ENCODE peak calls at places on chromosomes 16 and 17, in six cellular contexts. P is smooth muscle cell of the brain vasculature, S is fibroblast of the aortic adventitia, F is tibial nerve, Z is WTC11, B is AG10803. U is an unnamed sample.

GRCh38 chr17:39144414-39144813 is 7.0 kb downstream of the PLXDC1 start:
- DNase-seq in P (no peak), S (peak; percentile 95), F (peak; percentile 97), Z (no peak), B (peak; percentile 96), U (peak; percentile 83)

GRCh38 chr16:85683363-85683762 is 5.4 kb downstream of the GINS2 start:
- DNase-seq in P (no peak), S (no peak), F (no peak), Z (no peak), B (no peak), U (no peak)

GRCh38 chr16:89864421-89864820 is 9.0 kb upstream of the TCF25 start:
- DNase-seq in P (no peak), S (peak; percentile 7), F (no peak), Z (no peak), B (peak; percentile 12), U (no peak)

GRCh38 chr17:36935681-36936454 is 1.4 kb upstream of the LHX1 start:
- DNase-seq in P (no peak), S (no peak), F (no peak), Z (peak; percentile 74), B (no peak), U (no peak)

GRCh38 chr16:68234188-68235104 is 1.5 kb downstream of the ESRP2 start:
- DNase-seq in P (no peak), S (no peak), F (no peak), Z (peak; percentile 71), B (no peak), U (no peak)

GRCh38 chr16:47392114-47392513 is 68.7 kb downstream of the ITFG1 start:
- DNase-seq in P (peak; percentile 51), S (no peak), F (no peak), Z (no peak), B (no peak), U (no peak)

GRCh38 chr17:60391419-60392041 is 403 bp downstream of the USP32 start:
- DNase-seq in P (no peak), S (no peak), F (peak; percentile 39), Z (peak; percentile 65), B (peak; percentile 9), U (no peak)

GRCh38 chr16:50152807-50153647 is at the start of gene TENT4B:
- DNase-seq in P (peak; percentile 61), S (peak; percentile 79), F (peak; percentile 72), Z (peak; percentile 77), B (peak; percentile 82), U (peak; percentile 75)

GRCh38 chr16:66224636-66225035 is 141.9 kb upstream of the CDH5 start:
- DNase-seq in P (no peak), S (no peak), F (no peak), Z (no peak), B (no peak), U (no peak)

GRCh38 chr16:10121496-10121895 is 60.7 kb downstream of the GRIN2A start:
- DNase-seq in P (no peak), S (peak; percentile 78), F (no peak), Z (no peak), B (peak; percentile 72), U (no peak)

GRCh38 chr17:77375526-77375916 is 234.8 kb downstream of the SEC14L1 start:
- DNase-seq in P (no peak), S (no peak), F (no peak), Z (no peak), B (no peak), U (no peak)

GRCh38 chr17:45429338-45430005 is 3.2 kb downstream of the ARHGAP27 start:
- DNase-seq in P (no peak), S (no peak), F (no peak), Z (peak; percentile 54), B (no peak), U (no peak)

GRCh38 chr16:8595783-8596182 is 5.5 kb upstream of the TMEM114 start:
- DNase-seq in P (no peak), S (no peak), F (no peak), Z (no peak), B (no peak), U (no peak)

GRCh38 chr16:10979717-10980601 is 35.6 kb downstream of the CLEC16A start:
- DNase-seq in P (no peak), S (peak; percentile 67), F (no peak), Z (peak; percentile 34), B (peak; percentile 73), U (peak; percentile 73)

GRCh38 chr17:38883592-38884526 is 14.0 kb downstream of the LASP1 start:
- DNase-seq in P (no peak), S (no peak), F (no peak), Z (no peak), B (no peak), U (no peak)

GRCh38 chr17:79022507-79022991 is 1.4 kb upstream of the C1QTNF1 start:
- DNase-seq in P (no peak), S (peak; percentile 87), F (no peak), Z (no peak), B (no peak), U (no peak)